ENCODE peak calls at places on chromosomes 12 and 14, in nine cellular contexts. I, T, D, G, F, B, E, X and A are unnamed samples.

GRCh38 chr12:99852666-99853065 is 132.1 kb downstream of the ANKS1B start:
- DNase-seq in T (no peak), D (no peak), G (no peak), E (no peak), F (peak; percentile 21), B (no peak), I (no peak), X (no peak), A (no peak)

GRCh38 chr12:24724765-24725307 is 224.1 kb downstream of the BCAT1 start:
- DNase-seq in E (no peak), B (no peak), I (no peak), F (no peak), G (no peak), X (no peak), T (no peak), D (no peak), A (no peak)

GRCh38 chr12:114812858-114813761 is 129.1 kb upstream of the TBX3 start:
- DNase-seq in T (no peak), I (no peak), D (no peak), F (no peak), G (no peak), X (peak; percentile 46), E (no peak), B (no peak), A (peak; percentile 82)

GRCh38 chr12:123714302-123714627 is 2.1 kb downstream of the ATP6V0A2 start:
- DNase-seq in G (no peak), F (no peak), D (no peak), B (peak; percentile 49), E (no peak), T (no peak), I (no peak), X (no peak), A (no peak)

GRCh38 chr14:72567226-72567625 is 326.7 kb downstream of the DPF3 start:
- DNase-seq in E (no peak), G (no peak), I (no peak), X (no peak), B (no peak), T (no peak), F (no peak), D (no peak), A (no peak)

GRCh38 chr14:35861204-35861868 is 35.2 kb downstream of the BRMS1L start:
- DNase-seq in B (no peak), X (peak; percentile 12), T (no peak), F (no peak), E (no peak), D (no peak), I (no peak), G (no peak), A (no peak)

GRCh38 chr14:92615451-92615850 is 101.9 kb downstream of the RIN3 start:
- DNase-seq in B (peak; percentile 45), F (no peak), D (peak; percentile 81), X (no peak), T (no peak), E (no peak), I (no peak), G (no peak), A (no peak)

GRCh38 chr12:120687570-120688289 is 781 bp downstream of the MLEC start:
- DNase-seq in F (no peak), G (peak; percentile 18), E (no peak), D (peak; percentile 27), T (no peak), B (no peak), I (no peak), X (no peak), A (peak; percentile 58)

GRCh38 chr14:45070215-45070614 is 13.7 kb upstream of the PRPF39 start:
- DNase-seq in E (no peak), T (no peak), X (no peak), F (no peak), G (no peak), D (no peak), I (no peak), B (no peak), A (no peak)

GRCh38 chr12:120771097-120771496 is 45.5 kb downstream of the ACADS start:
- DNase-seq in I (no peak), E (no peak), T (no peak), D (no peak), G (no peak), B (no peak), X (no peak), F (no peak), A (no peak)

GRCh38 chr14:20489093-20489994 is 16.0 kb upstream of the RNASE10 start:
- DNase-seq in B (peak; percentile 29), G (no peak), X (peak; percentile 40), F (no peak), T (no peak), E (no peak), I (no peak), D (no peak), A (no peak)

GRCh38 chr14:58216544-58216943 is 16.6 kb downstream of the ACTR10 start:
- DNase-seq in B (no peak), F (no peak), I (no peak), X (no peak), E (no peak), D (no peak), G (peak; percentile 21), T (no peak), A (peak; percentile 30)

GRCh38 chr12:75553865-75554555 is 42.6 kb upstream of the KRR1 start:
- DNase-seq in I (no peak), F (no peak), D (no peak), B (no peak), G (peak; percentile 5), T (no peak), X (peak; percentile 23), E (no peak), A (no peak)

GRCh38 chr12:77625441-77625840 is 205.3 kb upstream of the NAV3 start:
- DNase-seq in T (no peak), E (no peak), F (no peak), B (no peak), X (peak; percentile 81), I (no peak), D (no peak), G (peak; percentile 89), A (peak; percentile 24)

GRCh38 chr12:52992699-52993557 is 13.3 kb upstream of the EIF4B start:
- DNase-seq in X (peak; percentile 53), I (no peak), E (no peak), F (no peak), T (peak; percentile 69), G (no peak), B (no peak), D (no peak), A (peak; percentile 54)

GRCh38 chr14:22602853-22603252 is 4.8 kb downstream of the ABHD4 start:
- DNase-seq in E (no peak), I (no peak), B (no peak), F (no peak), G (no peak), T (no peak), X (no peak), D (no peak), A (no peak)

GRCh38 chr12:6752181-6752930 is 585 bp downstream of the MLF2 start:
- DNase-seq in D (no peak), E (no peak), X (peak; percentile 62), G (peak; percentile 67), T (no peak), I (peak; percentile 60), B (peak; percentile 48), F (peak; percentile 54), A (peak; percentile 84)

GRCh38 chr12:32671930-32672785 is 6.9 kb upstream of the DNM1L start:
- DNase-seq in T (peak; percentile 23), E (no peak), G (peak; percentile 83), D (no peak), B (peak; percentile 66), X (peak; percentile 87), I (no peak), F (peak; percentile 53), A (peak; percentile 65)

GRCh38 chr12:33514893-33515292 is 75.3 kb upstream of the SYT10 start:
- DNase-seq in D (no peak), F (no peak), E (no peak), G (no peak), T (no peak), B (no peak), I (no peak), X (no peak), A (no peak)

GRCh38 chr12:97386133-97386581 is 76.4 kb upstream of the RMST start:
- DNase-seq in B (no peak), I (no peak), T (no peak), E (no peak), X (no peak), F (no peak), D (no peak), G (no peak), A (no peak)

GRCh38 chr12:53324113-53324778 is 2.8 kb upstream of the AAAS start:
- DNase-seq in T (no peak), X (no peak), G (no peak), F (peak; percentile 43), D (peak; percentile 49), I (no peak), B (peak; percentile 76), E (peak; percentile 44), A (peak; percentile 26)